ENCODE peak calls at places on chromosomes 13 and 19, in six cellular contexts. N is KBM-7; T is smooth muscle cell of the brain vasculature; F is effector memory CD4-positive, alpha-beta T cell; S is activated T-cell treated with anti-CD3 and anti-CD28 coated beads, Interleukin-2, amount 50 U/mL, for 72 hours; Q is naive thymus-derived CD8-positive, alpha-beta T cell. J is an unnamed sample.

GRCh38 chr19:28409859-28410258 is 803.1 kb downstream of the UQCRFS1 start:
- DNase-seq in N (no peak), T (no peak), F (no peak), S (no peak), Q (no peak), J (no peak)

GRCh38 chr13:46334008-46334407 is 53.0 kb downstream of the RUBCNL start:
- DNase-seq in N (no peak), T (no peak), F (no peak), S (no peak), Q (no peak), J (no peak)

GRCh38 chr19:44672226-44672625 is 944 bp downstream of the CEACAM19 start:
- DNase-seq in N (no peak), T (no peak), F (no peak), S (no peak), Q (no peak), J (peak)

GRCh38 chr19:13103961-13104847 is 1.5 kb upstream of the LYL1 start:
- DNase-seq in N (peak), T (no peak), F (peak), S (peak), Q (peak), J (no peak)

GRCh38 chr13:33678906-33679657 is 138.9 kb upstream of the RFC3 start:
- DNase-seq in N (no peak), T (no peak), F (peak), S (peak), Q (no peak), J (no peak)

GRCh38 chr19:4032436-4032835 is 24.9 kb downstream of the PIAS4 start:
- DNase-seq in N (no peak), T (no peak), F (no peak), S (no peak), Q (no peak), J (peak)

GRCh38 chr19:35306473-35307246 is 14.7 kb downstream of the MAG start:
- DNase-seq in N (no peak), T (no peak), F (no peak), S (no peak), Q (no peak), J (peak)

GRCh38 chr19:17659996-17660395 is 28.2 kb downstream of the UNC13A start:
- DNase-seq in N (no peak), T (no peak), F (no peak), S (no peak), Q (no peak), J (no peak)

GRCh38 chr19:43430142-43430710 is 15.5 kb downstream of the TEX101 start:
- DNase-seq in N (no peak), T (no peak), F (peak), S (no peak), Q (no peak), J (peak)

GRCh38 chr13:76307157-76307556 is 579.0 kb downstream of the KCTD12 start:
- DNase-seq in N (no peak), T (no peak), F (no peak), S (no peak), Q (no peak), J (no peak)

GRCh38 chr19:5147971-5148793 is 179.3 kb downstream of the KDM4B start:
- DNase-seq in N (no peak), T (peak), F (no peak), S (no peak), Q (peak), J (no peak)

GRCh38 chr13:30355405-30355741 is 48.0 kb upstream of the KATNAL1 start:
- DNase-seq in N (no peak), T (no peak), F (no peak), S (peak), Q (peak), J (no peak)

GRCh38 chr13:24288870-24289269 is 20.5 kb upstream of the C1QTNF9 start:
- DNase-seq in N (no peak), T (no peak), F (no peak), S (no peak), Q (no peak), J (no peak)

GRCh38 chr19:13097331-13098258 is 5.1 kb downstream of the LYL1 start:
- DNase-seq in N (peak), T (no peak), F (no peak), S (no peak), Q (no peak), J (peak)

GRCh38 chr13:79405501-79405830 is 589 bp downstream of the RBM26 start:
- DNase-seq in N (peak), T (no peak), F (no peak), S (no peak), Q (no peak), J (peak)

GRCh38 chr13:79779061-79779460 is 298.1 kb downstream of the NDFIP2 start:
- DNase-seq in N (no peak), T (no peak), F (no peak), S (no peak), Q (no peak), J (no peak)

GRCh38 chr19:12834418-12834943 is at the start of gene RTBDN:
- DNase-seq in N (no peak), T (no peak), F (no peak), S (peak), Q (no peak), J (peak)

GRCh38 chr13:37652596-37652995 is 54.0 kb upstream of the POSTN start:
- DNase-seq in N (no peak), T (no peak), F (no peak), S (no peak), Q (no peak), J (no peak)

GRCh38 chr13:48334534-48335127 is 31.1 kb downstream of the RB1 start:
- DNase-seq in N (peak), T (peak), F (no peak), S (no peak), Q (no peak), J (peak)

GRCh38 chr19:51138549-51138979 is 3.5 kb upstream of the SIGLEC7 start:
- DNase-seq in N (no peak), T (no peak), F (no peak), S (no peak), Q (no peak), J (no peak)

GRCh38 chr13:73300718-73301425 is 242.1 kb downstream of the KLF5 start:
- DNase-seq in N (no peak), T (no peak), F (no peak), S (no peak), Q (no peak), J (no peak)

GRCh38 chr13:84137292-84137691 is 255.0 kb upstream of the SLITRK1 start:
- DNase-seq in N (peak), T (no peak), F (peak), S (peak), Q (peak), J (no peak)

GRCh38 chr13:103883152-103883551 is 816.9 kb upstream of the SLC10A2 start:
- DNase-seq in N (peak), T (peak), F (no peak), S (no peak), Q (no peak), J (peak)

GRCh38 chr19:19997656-19998268 is 41.5 kb downstream of the ZNF682 start:
- DNase-seq in N (peak), T (no peak), F (peak), S (peak), Q (peak), J (peak)

GRCh38 chr19:52535831-52536800 is 8.6 kb downstream of the ZNF808 start:
- DNase-seq in N (no peak), T (peak), F (peak), S (peak), Q (peak), J (peak)

GRCh38 chr13:45321230-45321629 is 19.8 kb downstream of the TPT1 start:
- DNase-seq in N (peak), T (no peak), F (no peak), S (no peak), Q (no peak), J (no peak)